ENCODE peak calls at places on chromosomes 2 and 18, in four cellular contexts. One of them, this sample, is unnamed.

GRCh38 chr18:8860845-8861642 is 155.7 kb downstream of the MTCL1 start:
- DNase-seq in activated CD8-positive, alpha-beta T cell treated with anti-CD3 and anti-CD28 coated beads, Interleukin-2, amount 10 ng/mL, durations not matched to agents 7 days and 5 days: no peak
- DNase-seq in GM20000: no peak
- DNase-seq in adrenal gland: no peak
- DNase-seq in this sample: no peak

GRCh38 chr2:134312482-134312881 is 58.6 kb downstream of the MGAT5 start:
- DNase-seq in activated CD8-positive, alpha-beta T cell treated with anti-CD3 and anti-CD28 coated beads, Interleukin-2, amount 10 ng/mL, durations not matched to agents 7 days and 5 days: no peak
- DNase-seq in GM20000: no peak
- DNase-seq in adrenal gland: no peak
- DNase-seq in this sample: no peak

GRCh38 chr18:36176739-36177138 is 10.6 kb upstream of the MOCOS start:
- DNase-seq in activated CD8-positive, alpha-beta T cell treated with anti-CD3 and anti-CD28 coated beads, Interleukin-2, amount 10 ng/mL, durations not matched to agents 7 days and 5 days: no peak
- DNase-seq in adrenal gland: no peak
- DNase-seq in GM20000: no peak
- DNase-seq in this sample: no peak

GRCh38 chr18:28159055-28159454 is 17.9 kb downstream of the CDH2 start:
- DNase-seq in GM20000: no peak
- DNase-seq in activated CD8-positive, alpha-beta T cell treated with anti-CD3 and anti-CD28 coated beads, Interleukin-2, amount 10 ng/mL, durations not matched to agents 7 days and 5 days: no peak
- DNase-seq in adrenal gland: no peak
- DNase-seq in this sample: no peak

GRCh38 chr2:238242731-238243495 is 3.1 kb upstream of the HES6 start:
- DNase-seq in activated CD8-positive, alpha-beta T cell treated with anti-CD3 and anti-CD28 coated beads, Interleukin-2, amount 10 ng/mL, durations not matched to agents 7 days and 5 days: no peak
- DNase-seq in adrenal gland: peak; percentile 85
- DNase-seq in GM20000: no peak
- DNase-seq in this sample: no peak

GRCh38 chr18:58896734-58897508 is 32.2 kb downstream of the ZNF532 start:
- DNase-seq in GM20000: no peak
- DNase-seq in activated CD8-positive, alpha-beta T cell treated with anti-CD3 and anti-CD28 coated beads, Interleukin-2, amount 10 ng/mL, durations not matched to agents 7 days and 5 days: no peak
- DNase-seq in adrenal gland: no peak
- DNase-seq in this sample: peak; percentile 12

GRCh38 chr2:235026649-235027557 is 75.1 kb downstream of the SH3BP4 start:
- DNase-seq in adrenal gland: peak; percentile 92
- DNase-seq in GM20000: no peak
- DNase-seq in activated CD8-positive, alpha-beta T cell treated with anti-CD3 and anti-CD28 coated beads, Interleukin-2, amount 10 ng/mL, durations not matched to agents 7 days and 5 days: no peak
- DNase-seq in this sample: no peak

GRCh38 chr2:4732560-4732959 is 959.6 kb upstream of the SOX11 start:
- DNase-seq in adrenal gland: no peak
- DNase-seq in activated CD8-positive, alpha-beta T cell treated with anti-CD3 and anti-CD28 coated beads, Interleukin-2, amount 10 ng/mL, durations not matched to agents 7 days and 5 days: no peak
- DNase-seq in GM20000: no peak
- DNase-seq in this sample: no peak

GRCh38 chr2:9178110-9178904 is 28.3 kb upstream of the ASAP2 start:
- DNase-seq in GM20000: no peak
- DNase-seq in activated CD8-positive, alpha-beta T cell treated with anti-CD3 and anti-CD28 coated beads, Interleukin-2, amount 10 ng/mL, durations not matched to agents 7 days and 5 days: no peak
- DNase-seq in adrenal gland: no peak
- DNase-seq in this sample: no peak

GRCh38 chr2:177419274-177419673 is 26.7 kb downstream of the AGPS start:
- DNase-seq in adrenal gland: no peak
- DNase-seq in activated CD8-positive, alpha-beta T cell treated with anti-CD3 and anti-CD28 coated beads, Interleukin-2, amount 10 ng/mL, durations not matched to agents 7 days and 5 days: no peak
- DNase-seq in GM20000: no peak
- DNase-seq in this sample: no peak

GRCh38 chr2:169799555-169799954 is 884 bp downstream of the SSB start:
- DNase-seq in adrenal gland: no peak
- DNase-seq in activated CD8-positive, alpha-beta T cell treated with anti-CD3 and anti-CD28 coated beads, Interleukin-2, amount 10 ng/mL, durations not matched to agents 7 days and 5 days: peak; percentile 29
- DNase-seq in GM20000: peak; percentile 23
- DNase-seq in this sample: no peak